ENCODE peak calls at places on chromosomes 7 and 10, in six cellular contexts. I is fibroblast of the aortic adventitia; F is activated CD4-positive, CD25-positive, alpha-beta regulatory T cell treated with anti-CD3 and anti-CD28 coated beads, Interleukin-2, amount 50 U/mL, for 16 hours; Q is T-helper 2 cell; T is heart right ventricle; S is activated T-cell treated with anti-CD3 and anti-CD28 coated beads, Interleukin-2, amount 50 U/mL, for 72 hours. X is an unnamed sample.

GRCh38 chr10:48934672-48935071 is 5.0 kb downstream of the LRRC18 start:
- DNase-seq in Q (no peak), T (no peak), F (no peak), S (no peak), I (no peak), X (no peak)

GRCh38 chr10:36021096-36021495 is 379.0 kb upstream of the FZD8 start:
- DNase-seq in F (no peak), S (no peak), I (peak), T (no peak), Q (no peak), X (no peak)

GRCh38 chr7:4681922-4682620 is at the start of gene FOXK1:
- DNase-seq in T (peak), I (peak), S (peak), Q (peak), F (peak), X (peak)

GRCh38 chr7:103106336-103107070 is 31.6 kb downstream of the ARMC10 start:
- DNase-seq in T (no peak), F (no peak), Q (no peak), S (no peak), I (no peak), X (no peak)

GRCh38 chr7:31373337-31374289 is 33.1 kb upstream of the NEUROD6 start:
- DNase-seq in I (peak), F (no peak), S (no peak), T (peak), Q (no peak), X (peak)

GRCh38 chr7:2110586-2111396 is 122.0 kb downstream of the MAD1L1 start:
- DNase-seq in S (no peak), F (no peak), Q (no peak), I (peak), T (no peak), X (no peak)

GRCh38 chr10:99346247-99346646 is 17.1 kb downstream of the CNNM1 start:
- DNase-seq in T (no peak), I (peak), Q (no peak), F (no peak), S (no peak), X (peak)

GRCh38 chr7:138127996-138128395 is 51.7 kb downstream of the AKR1D1 start:
- DNase-seq in F (no peak), T (no peak), S (no peak), I (no peak), Q (no peak), X (no peak)

GRCh38 chr7:17444673-17445072 is 146.2 kb downstream of the AHR start:
- DNase-seq in Q (no peak), F (no peak), T (no peak), I (peak), S (no peak), X (no peak)

GRCh38 chr7:95430864-95431263 is 4.0 kb downstream of the PON2 start:
- DNase-seq in Q (no peak), F (no peak), T (no peak), S (no peak), I (no peak), X (no peak)

GRCh38 chr10:35896011-35896410 is 253.9 kb upstream of the FZD8 start:
- DNase-seq in I (peak), Q (no peak), F (no peak), S (no peak), T (no peak), X (no peak)

GRCh38 chr7:90726623-90727022 is 130.5 kb downstream of the CDK14 start:
- DNase-seq in I (peak), T (no peak), Q (no peak), F (no peak), S (no peak), X (no peak)

GRCh38 chr7:153061913-153062528 is 302.5 kb downstream of the ACTR3B start:
- DNase-seq in F (no peak), Q (no peak), S (no peak), T (no peak), I (no peak), X (no peak)

GRCh38 chr10:21727452-21728168 is 193.6 kb downstream of the MLLT10 start:
- DNase-seq in F (no peak), I (no peak), T (no peak), Q (no peak), S (no peak), X (peak)

GRCh38 chr10:29394321-29394932 is 105.6 kb downstream of the LYZL1 start:
- DNase-seq in S (no peak), I (no peak), F (no peak), Q (no peak), T (no peak), X (no peak)

GRCh38 chr7:139602143-139602722 is 78.7 kb downstream of the CLEC2L start:
- DNase-seq in T (no peak), S (no peak), Q (no peak), F (no peak), I (peak), X (peak)

GRCh38 chr7:120628233-120628632 is 229.7 kb downstream of the TSPAN12 start:
- DNase-seq in F (no peak), I (peak), S (no peak), T (no peak), Q (no peak), X (no peak)

GRCh38 chr10:69716711-69717560 is 84.8 kb upstream of the COL13A1 start:
- DNase-seq in S (peak), T (peak), I (peak), Q (peak), F (peak), X (peak)

GRCh38 chr10:99551158-99551557 is 18.4 kb downstream of the NKX2-3 start:
- DNase-seq in T (no peak), I (no peak), Q (no peak), F (no peak), S (no peak), X (peak)

GRCh38 chr10:110356628-110357245 is 52.0 kb upstream of the SMNDC1 start:
- DNase-seq in I (peak), Q (peak), T (peak), F (peak), S (peak), X (no peak)

GRCh38 chr10:98332623-98333269 is 64.8 kb upstream of the LOXL4 start:
- DNase-seq in T (no peak), I (no peak), S (no peak), F (no peak), Q (no peak), X (no peak)

GRCh38 chr7:151769189-151769821 is 107.6 kb downstream of the PRKAG2 start:
- DNase-seq in S (peak), I (no peak), Q (no peak), T (no peak), F (no peak), X (no peak)

GRCh38 chr7:46550864-46551263 is 629.8 kb upstream of the IGFBP3 start:
- DNase-seq in T (no peak), S (no peak), Q (no peak), I (no peak), F (no peak), X (no peak)

GRCh38 chr7:14691034-14691433 is 211.5 kb downstream of the DGKB start:
- DNase-seq in T (no peak), S (no peak), Q (no peak), F (no peak), I (no peak), X (no peak)

GRCh38 chr7:70400829-70401380 is 731.0 kb upstream of the GALNT17 start:
- DNase-seq in S (no peak), T (no peak), Q (no peak), F (no peak), I (no peak), X (no peak)